ENCODE peak calls at places on chromosome 2, in seven cellular contexts. C is activated CD8-positive, alpha-beta memory T cell treated with anti-CD3 and anti-CD28 coated beads, Interleukin-2, amount 50 U/mL, for 48 hours; Y is Daoy; R is stimulated activated CD4-positive, alpha-beta T cell treated with anti-CD3 and anti-CD28 coated beads, Interleukin-4, amount 100 ng/mL, for 48 hours; U is COR-L47; M is psoas muscle; T is stimulated activated naive CD8-positive, alpha-beta T cell treated with anti-CD3 and anti-CD28 coated beads, Interleukin-15, amount 100 ng/mL, for 72 hours. W is an unnamed sample.

GRCh38 chr2:41735446-41735845 is 312.4 kb upstream of the PKDCC start:
- DNase-seq in M (no peak), R (no peak), C (no peak), Y (no peak), T (no peak), U (no peak), W (no peak)

GRCh38 chr2:70301344-70302194 is at the start of gene FAM136A:
- DNase-seq in Y (peak), R (peak), C (peak), M (peak), U (peak), T (peak), W (peak)

GRCh38 chr2:237702439-237703397 is 75.3 kb downstream of the LRRFIP1 start:
- DNase-seq in C (peak), R (no peak), T (no peak), U (no peak), M (no peak), Y (peak), W (peak)

GRCh38 chr2:56102098-56102497 is 81.7 kb upstream of the CCDC85A start:
- DNase-seq in T (no peak), M (no peak), Y (no peak), C (no peak), R (no peak), U (no peak), W (no peak)

GRCh38 chr2:46697830-46698323 is 217.7 kb downstream of the MCFD2 start:
- DNase-seq in Y (no peak), U (no peak), M (no peak), T (no peak), R (no peak), C (no peak), W (peak)

GRCh38 chr2:239676716-239677454 is 276.1 kb upstream of the HDAC4 start:
- DNase-seq in C (peak), Y (no peak), T (no peak), R (no peak), U (no peak), M (no peak), W (no peak)

GRCh38 chr2:64218137-64218536 is 73.9 kb upstream of the PELI1 start:
- DNase-seq in M (no peak), R (no peak), C (no peak), U (no peak), Y (no peak), T (no peak), W (no peak)

GRCh38 chr2:40352321-40353099 is 99.4 kb downstream of the SLC8A1 start:
- DNase-seq in T (no peak), Y (no peak), U (no peak), C (no peak), M (no peak), R (no peak), W (no peak)

GRCh38 chr2:2229898-2230817 is 100.9 kb downstream of the MYT1L start:
- DNase-seq in U (peak), T (no peak), R (no peak), M (no peak), C (no peak), Y (no peak), W (no peak)

GRCh38 chr2:53896864-53897263 is 37.1 kb upstream of the GPR75 start:
- DNase-seq in R (no peak), Y (peak), C (no peak), M (no peak), T (no peak), U (no peak), W (no peak)

GRCh38 chr2:138107288-138107687 is 143.0 kb downstream of the HNMT start:
- DNase-seq in R (no peak), C (no peak), T (no peak), Y (peak), M (no peak), U (no peak), W (no peak)

GRCh38 chr2:71449343-71449742 is 4.0 kb upstream of the DYSF start:
- DNase-seq in Y (no peak), C (no peak), M (no peak), R (no peak), T (no peak), U (no peak), W (no peak)

W was measured in transverse colon.